ENCODE peak calls at places on chromosomes 1 and 21, in eight cellular contexts. E is HepG2, L is H1, U is WTC11, J is GM12878, T is A549, M is K562, R is SK-N-SH. G is an unnamed sample.
A peak's percentile ranks its signal among the peaks of the same experiment; 100 is the strongest.

GRCh38 chr1:34843392-34844251 is 15.9 kb downstream of the SMIM12 start:
- DNase-seq in R (no peak), J (no peak), T (no peak), E (no peak), L (no peak), U (no peak), M (peak; percentile 95), G (no peak)

GRCh38 chr1:89611721-89612120 is 21.2 kb upstream of the LRRC8C start:
- DNase-seq in E (no peak), L (no peak), U (no peak), M (no peak), R (no peak), T (no peak), J (peak; percentile 79), G (no peak)

GRCh38 chr1:27332536-27333281 is 9.1 kb upstream of the SYTL1 start:
- DNase-seq in J (no peak), T (peak; percentile 69), L (no peak), U (peak; percentile 80), E (no peak), R (peak; percentile 87), M (peak; percentile 76), G (peak; percentile 16)

GRCh38 chr1:236465959-236466303 is 57.9 kb upstream of the LGALS8 start:
- DNase-seq in J (peak; percentile 44), T (no peak), M (no peak), L (no peak), U (no peak), R (no peak), E (no peak), G (no peak)

GRCh38 chr1:7771673-7772299 is 690 bp downstream of the VAMP3 start:
- DNase-seq in M (peak; percentile 34), T (no peak), E (peak; percentile 16), J (no peak), R (no peak), U (no peak), L (no peak), G (no peak)

GRCh38 chr1:53343831-53344668 is 16.2 kb upstream of the LRP8 start:
- DNase-seq in E (no peak), J (no peak), M (no peak), R (no peak), L (no peak), U (no peak), T (no peak), G (peak; percentile 11)

GRCh38 chr21:41068411-41069304 is 99.3 kb upstream of the BACE2 start:
- DNase-seq in R (peak; percentile 87), E (peak; percentile 50), M (peak; percentile 81), J (no peak), T (peak; percentile 36), U (peak; percentile 94), L (peak; percentile 77), G (peak; percentile 23)

GRCh38 chr21:43757601-43758000 is 18.5 kb downstream of the CSTB start:
- DNase-seq in R (no peak), J (no peak), E (no peak), L (no peak), M (no peak), U (no peak), T (no peak), G (no peak)

GRCh38 chr1:11324562-11324961 is 51.6 kb downstream of the UBIAD1 start:
- DNase-seq in U (no peak), R (peak; percentile 62), E (no peak), M (no peak), J (no peak), T (no peak), L (no peak), G (no peak)

GRCh38 chr1:41328780-41329640 is 32.2 kb upstream of the FOXO6 start:
- DNase-seq in J (no peak), U (no peak), R (no peak), E (no peak), L (no peak), M (no peak), T (no peak), G (no peak)

GRCh38 chr1:9395031-9395430 is 102.3 kb downstream of the SPSB1 start:
- DNase-seq in L (no peak), R (no peak), E (no peak), J (no peak), T (no peak), M (no peak), U (no peak), G (no peak)

GRCh38 chr1:236282159-236282716 is 480 bp upstream of the ERO1B start:
- DNase-seq in T (no peak), J (no peak), M (no peak), R (no peak), L (no peak), U (no peak), E (no peak), G (no peak)

GRCh38 chr1:12475947-12476346 is 142.1 kb downstream of the DHRS3 start:
- DNase-seq in J (no peak), U (no peak), L (no peak), M (no peak), E (peak; percentile 55), R (no peak), T (no peak), G (peak; percentile 25)

GRCh38 chr1:79131626-79132025 is 125.1 kb upstream of the ADGRL4 start:
- DNase-seq in M (no peak), T (no peak), E (no peak), L (no peak), R (no peak), U (no peak), J (no peak), G (no peak)

GRCh38 chr1:79124756-79125155 is 118.2 kb upstream of the ADGRL4 start:
- DNase-seq in U (no peak), J (no peak), T (no peak), E (no peak), R (no peak), L (no peak), M (no peak), G (peak; percentile 43)

GRCh38 chr1:79129914-79130313 is 123.4 kb upstream of the ADGRL4 start:
- DNase-seq in R (peak; percentile 38), J (no peak), E (no peak), T (no peak), M (no peak), U (no peak), L (no peak), G (no peak)

GRCh38 chr1:79133703-79134258 is 127.3 kb upstream of the ADGRL4 start:
- DNase-seq in U (no peak), R (no peak), L (no peak), E (no peak), J (no peak), M (no peak), T (no peak), G (no peak)

GRCh38 chr1:79128726-79129125 is 122.2 kb upstream of the ADGRL4 start:
- DNase-seq in R (peak; percentile 12), J (no peak), T (peak; percentile 18), E (no peak), M (no peak), U (no peak), L (no peak), G (peak; percentile 93)
- TF ChIP-seq USF2 in R (no peak), J (no peak), T (no peak), E (no peak), M (no peak), U (no peak), L (no peak), G (no peak)

DNA sequence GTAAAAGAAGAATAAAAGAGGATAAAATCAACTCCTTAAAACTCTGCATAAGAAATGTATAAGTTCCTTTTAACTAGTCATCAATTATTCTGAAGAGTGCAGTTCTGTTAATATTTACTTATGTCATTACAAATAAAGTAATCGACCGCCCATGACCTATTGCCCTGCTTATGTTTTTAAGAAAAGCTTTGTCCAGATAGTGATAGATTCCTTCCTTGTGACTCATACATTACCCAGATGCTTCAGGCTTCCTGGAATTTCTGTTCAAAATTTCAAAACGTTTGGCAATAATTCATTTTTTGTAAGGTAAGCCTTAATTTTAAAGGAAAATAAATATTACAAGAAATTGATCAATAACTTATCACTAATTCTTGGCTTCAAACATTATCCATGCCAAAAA is 918.2 kb upstream of the ADGRL2 start:
- DNase-seq in E (peak; percentile 72), T (no peak), L (no peak), M (no peak), J (no peak), R (no peak), U (no peak), G (peak; percentile 65)
- TF ChIP-seq USF2 in E (no peak), T (no peak), L (no peak), M (no peak), J (no peak), R (no peak), U (no peak), G (no peak)

GRCh38 chr21:42466700-42467612 is 29.1 kb downstream of the RSPH1 start:
- DNase-seq in E (peak; percentile 6), U (no peak), T (no peak), R (no peak), L (no peak), M (peak; percentile 78), J (no peak), G (peak; percentile 7)

GRCh38 chr21:42461881-42462877 is 33.8 kb downstream of the RSPH1 start:
- DNase-seq in M (peak; percentile 20), U (no peak), L (no peak), T (no peak), J (no peak), R (no peak), E (no peak), G (no peak)

GRCh38 chr21:42467613-42467983 is 28.4 kb downstream of the RSPH1 start:
- DNase-seq in L (no peak), J (no peak), M (no peak), R (no peak), U (no peak), E (no peak), T (no peak), G (no peak)

GRCh38 chr21:42463861-42464515 is 32.0 kb downstream of the RSPH1 start:
- DNase-seq in R (no peak), J (no peak), L (no peak), T (no peak), U (peak; percentile 79), M (peak; percentile 75), E (peak; percentile 10), G (peak; percentile 68)

DNA sequence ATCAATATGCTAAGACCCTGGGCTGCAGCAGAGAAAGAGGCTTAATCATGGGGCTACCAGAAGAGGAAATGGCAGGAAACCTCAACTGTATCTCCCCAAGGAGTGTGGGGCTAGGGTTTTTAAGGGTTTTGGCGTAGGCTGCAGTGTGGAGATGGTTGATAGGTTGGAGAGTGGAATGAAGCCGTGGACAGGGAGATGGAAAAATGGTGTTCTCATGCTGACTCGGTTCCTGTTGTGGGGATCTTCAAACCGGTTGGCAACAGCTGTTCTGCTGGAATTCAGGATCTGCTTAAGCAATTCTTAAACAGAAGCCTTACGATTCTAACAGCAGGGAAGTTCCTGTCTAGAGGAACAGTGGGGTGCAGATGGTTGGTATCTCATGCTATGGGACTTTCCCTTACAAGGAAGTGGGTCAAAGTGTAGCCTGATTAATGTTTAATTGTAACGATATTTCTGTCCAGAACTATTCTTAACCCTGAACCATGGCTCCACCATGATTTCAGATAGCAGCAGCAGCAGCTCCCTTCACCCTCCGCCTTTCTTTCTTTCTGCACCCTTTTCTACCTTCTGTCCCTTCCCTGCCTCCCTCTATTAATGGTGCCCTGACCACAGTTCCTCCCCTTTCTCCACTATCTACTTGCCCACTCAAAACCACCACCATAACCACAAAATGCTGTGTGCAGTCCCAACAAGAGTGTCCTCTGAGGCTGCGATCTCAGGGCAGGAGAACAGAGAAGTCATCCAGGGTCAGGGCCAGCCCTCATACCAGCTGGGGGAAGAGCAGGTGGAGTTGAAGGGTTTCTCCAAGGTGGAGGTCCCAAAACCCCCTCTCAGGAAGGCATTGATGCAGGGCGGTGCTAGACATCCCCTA is 30.8 kb downstream of the RSPH1 start:
- DNase-seq in R (no peak), U (no peak), E (no peak), T (no peak), L (no peak), J (peak; percentile 76), M (peak; percentile 62), G (no peak)
- TF ChIP-seq USF2 in R (no peak), U (no peak), E (no peak), T (no peak), L (no peak), J (no peak), M (no peak), G (no peak)

GRCh38 chr1:58848818-58849411 is 65.1 kb upstream of the JUN start:
- DNase-seq in T (peak; percentile 72), L (peak; percentile 36), J (no peak), U (no peak), R (peak; percentile 23), E (peak; percentile 25), M (peak; percentile 63), G (peak; percentile 98)
- TF ChIP-seq USF2 in T (no peak), L (no peak), J (no peak), U (no peak), R (no peak), E (no peak), M (no peak), G (no peak)